ENCODE peak calls at places on chromosomes 13 and 19, in eight cellular contexts. One of them, this sample, is unnamed.

GRCh38 chr19:4566402-4567051 is 7.0 kb upstream of the SEMA6B start:
- DNase-seq in ascending aorta: no peak
- DNase-seq in GM12878: no peak
- DNase-seq in stimulated activated CD4-positive, alpha-beta T cell treated with anti-CD3 and anti-CD28 coated beads, Interleukin-1b, Interleukin-23, amount 100 ng/mL, for 48 hours: no peak
- DNase-seq in breast epithelium: no peak
- DNase-seq in midbrain: no peak
- DNase-seq in amniotic stem cell: no peak
- DNase-seq in HEK293T: no peak
- DNase-seq in this sample: peak

GRCh38 chr19:2524840-2525723 is 49.2 kb downstream of the GADD45B start:
- DNase-seq in ascending aorta: peak
- DNase-seq in GM12878: no peak
- DNase-seq in stimulated activated CD4-positive, alpha-beta T cell treated with anti-CD3 and anti-CD28 coated beads, Interleukin-1b, Interleukin-23, amount 100 ng/mL, for 48 hours: no peak
- DNase-seq in breast epithelium: peak
- DNase-seq in midbrain: no peak
- DNase-seq in amniotic stem cell: no peak
- DNase-seq in HEK293T: no peak
- DNase-seq in this sample: no peak

GRCh38 chr19:38524369-38524768 is 90.9 kb downstream of the RYR1 start:
- DNase-seq in ascending aorta: no peak
- DNase-seq in GM12878: no peak
- DNase-seq in stimulated activated CD4-positive, alpha-beta T cell treated with anti-CD3 and anti-CD28 coated beads, Interleukin-1b, Interleukin-23, amount 100 ng/mL, for 48 hours: no peak
- DNase-seq in breast epithelium: no peak
- DNase-seq in midbrain: no peak
- DNase-seq in amniotic stem cell: no peak
- DNase-seq in HEK293T: no peak
- DNase-seq in this sample: no peak

GRCh38 chr19:29680937-29681336 is 15.7 kb downstream of the PLEKHF1 start:
- DNase-seq in ascending aorta: no peak
- DNase-seq in GM12878: no peak
- DNase-seq in stimulated activated CD4-positive, alpha-beta T cell treated with anti-CD3 and anti-CD28 coated beads, Interleukin-1b, Interleukin-23, amount 100 ng/mL, for 48 hours: no peak
- DNase-seq in breast epithelium: no peak
- DNase-seq in midbrain: no peak
- DNase-seq in amniotic stem cell: no peak
- DNase-seq in HEK293T: no peak
- DNase-seq in this sample: no peak

GRCh38 chr13:113539822-113540221 is 44.7 kb upstream of the TFDP1 start:
- DNase-seq in ascending aorta: no peak
- DNase-seq in GM12878: no peak
- DNase-seq in stimulated activated CD4-positive, alpha-beta T cell treated with anti-CD3 and anti-CD28 coated beads, Interleukin-1b, Interleukin-23, amount 100 ng/mL, for 48 hours: no peak
- DNase-seq in breast epithelium: peak
- DNase-seq in midbrain: no peak
- DNase-seq in amniotic stem cell: no peak
- DNase-seq in HEK293T: no peak
- DNase-seq in this sample: no peak

GRCh38 chr13:75505966-75506365 is 24.0 kb upstream of the TBC1D4 start:
- DNase-seq in ascending aorta: no peak
- DNase-seq in GM12878: no peak
- DNase-seq in stimulated activated CD4-positive, alpha-beta T cell treated with anti-CD3 and anti-CD28 coated beads, Interleukin-1b, Interleukin-23, amount 100 ng/mL, for 48 hours: no peak
- DNase-seq in breast epithelium: no peak
- DNase-seq in midbrain: no peak
- DNase-seq in amniotic stem cell: no peak
- DNase-seq in HEK293T: no peak
- DNase-seq in this sample: no peak

GRCh38 chr19:39795001-39795400 is 16.3 kb downstream of the LEUTX start:
- DNase-seq in ascending aorta: no peak
- DNase-seq in GM12878: peak
- DNase-seq in stimulated activated CD4-positive, alpha-beta T cell treated with anti-CD3 and anti-CD28 coated beads, Interleukin-1b, Interleukin-23, amount 100 ng/mL, for 48 hours: no peak
- DNase-seq in breast epithelium: no peak
- DNase-seq in midbrain: no peak
- DNase-seq in amniotic stem cell: no peak
- DNase-seq in HEK293T: no peak
- DNase-seq in this sample: peak

GRCh38 chr13:45196622-45197021 is 4.2 kb downstream of the KCTD4 start:
- DNase-seq in ascending aorta: no peak
- DNase-seq in GM12878: no peak
- DNase-seq in stimulated activated CD4-positive, alpha-beta T cell treated with anti-CD3 and anti-CD28 coated beads, Interleukin-1b, Interleukin-23, amount 100 ng/mL, for 48 hours: no peak
- DNase-seq in breast epithelium: no peak
- DNase-seq in midbrain: no peak
- DNase-seq in amniotic stem cell: no peak
- DNase-seq in HEK293T: no peak
- DNase-seq in this sample: no peak

GRCh38 chr13:113364933-113365371 is 1.0 kb upstream of the GRTP1 start:
- DNase-seq in ascending aorta: no peak
- DNase-seq in GM12878: no peak
- DNase-seq in stimulated activated CD4-positive, alpha-beta T cell treated with anti-CD3 and anti-CD28 coated beads, Interleukin-1b, Interleukin-23, amount 100 ng/mL, for 48 hours: no peak
- DNase-seq in breast epithelium: no peak
- DNase-seq in midbrain: no peak
- DNase-seq in amniotic stem cell: no peak
- DNase-seq in HEK293T: no peak
- DNase-seq in this sample: no peak

GRCh38 chr13:48542581-48543341 is 9.9 kb upstream of the RCBTB2 start:
- DNase-seq in ascending aorta: no peak
- DNase-seq in GM12878: no peak
- DNase-seq in stimulated activated CD4-positive, alpha-beta T cell treated with anti-CD3 and anti-CD28 coated beads, Interleukin-1b, Interleukin-23, amount 100 ng/mL, for 48 hours: no peak
- DNase-seq in breast epithelium: no peak
- DNase-seq in midbrain: peak
- DNase-seq in amniotic stem cell: no peak
- DNase-seq in HEK293T: no peak
- DNase-seq in this sample: peak

GRCh38 chr19:16736709-16737108 is 17.1 kb downstream of the NWD1 start:
- DNase-seq in ascending aorta: no peak
- DNase-seq in GM12878: no peak
- DNase-seq in stimulated activated CD4-positive, alpha-beta T cell treated with anti-CD3 and anti-CD28 coated beads, Interleukin-1b, Interleukin-23, amount 100 ng/mL, for 48 hours: no peak
- DNase-seq in breast epithelium: no peak
- DNase-seq in midbrain: no peak
- DNase-seq in amniotic stem cell: no peak
- DNase-seq in HEK293T: no peak
- DNase-seq in this sample: peak

GRCh38 chr13:34863360-34864135 is 78.5 kb upstream of the NBEA start:
- DNase-seq in ascending aorta: no peak
- DNase-seq in GM12878: no peak
- DNase-seq in stimulated activated CD4-positive, alpha-beta T cell treated with anti-CD3 and anti-CD28 coated beads, Interleukin-1b, Interleukin-23, amount 100 ng/mL, for 48 hours: no peak
- DNase-seq in breast epithelium: no peak
- DNase-seq in midbrain: no peak
- DNase-seq in amniotic stem cell: peak
- DNase-seq in HEK293T: peak
- DNase-seq in this sample: no peak

GRCh38 chr19:35318679-35319448 is 10.1 kb upstream of the CD22 start:
- DNase-seq in ascending aorta: peak
- DNase-seq in GM12878: no peak
- DNase-seq in stimulated activated CD4-positive, alpha-beta T cell treated with anti-CD3 and anti-CD28 coated beads, Interleukin-1b, Interleukin-23, amount 100 ng/mL, for 48 hours: no peak
- DNase-seq in breast epithelium: peak
- DNase-seq in midbrain: peak
- DNase-seq in amniotic stem cell: no peak
- DNase-seq in HEK293T: no peak
- DNase-seq in this sample: no peak

GRCh38 chr19:46840157-46840942 is 10.3 kb downstream of the AP2S1 start:
- DNase-seq in ascending aorta: no peak
- DNase-seq in GM12878: no peak
- DNase-seq in stimulated activated CD4-positive, alpha-beta T cell treated with anti-CD3 and anti-CD28 coated beads, Interleukin-1b, Interleukin-23, amount 100 ng/mL, for 48 hours: peak
- DNase-seq in breast epithelium: no peak
- DNase-seq in midbrain: peak
- DNase-seq in amniotic stem cell: peak
- DNase-seq in HEK293T: peak
- DNase-seq in this sample: peak

GRCh38 chr13:114196629-114197028 is 17.6 kb downstream of the CFAP97D2 start:
- DNase-seq in ascending aorta: no peak
- DNase-seq in GM12878: no peak
- DNase-seq in stimulated activated CD4-positive, alpha-beta T cell treated with anti-CD3 and anti-CD28 coated beads, Interleukin-1b, Interleukin-23, amount 100 ng/mL, for 48 hours: no peak
- DNase-seq in breast epithelium: no peak
- DNase-seq in midbrain: no peak
- DNase-seq in amniotic stem cell: no peak
- DNase-seq in HEK293T: no peak
- DNase-seq in this sample: no peak

GRCh38 chr19:29308977-29309520 is 96.1 kb upstream of the UQCRFS1 start:
- DNase-seq in ascending aorta: no peak
- DNase-seq in GM12878: no peak
- DNase-seq in stimulated activated CD4-positive, alpha-beta T cell treated with anti-CD3 and anti-CD28 coated beads, Interleukin-1b, Interleukin-23, amount 100 ng/mL, for 48 hours: no peak
- DNase-seq in breast epithelium: no peak
- DNase-seq in midbrain: no peak
- DNase-seq in amniotic stem cell: no peak
- DNase-seq in HEK293T: no peak
- DNase-seq in this sample: no peak

GRCh38 chr13:76715621-76716020 is 170.6 kb downstream of the KCTD12 start:
- DNase-seq in ascending aorta: no peak
- DNase-seq in GM12878: no peak
- DNase-seq in stimulated activated CD4-positive, alpha-beta T cell treated with anti-CD3 and anti-CD28 coated beads, Interleukin-1b, Interleukin-23, amount 100 ng/mL, for 48 hours: no peak
- DNase-seq in breast epithelium: no peak
- DNase-seq in midbrain: no peak
- DNase-seq in amniotic stem cell: no peak
- DNase-seq in HEK293T: no peak
- DNase-seq in this sample: no peak

GRCh38 chr19:18046066-18046718 is 38.2 kb downstream of the ARRDC2 start:
- DNase-seq in ascending aorta: no peak
- DNase-seq in GM12878: no peak
- DNase-seq in stimulated activated CD4-positive, alpha-beta T cell treated with anti-CD3 and anti-CD28 coated beads, Interleukin-1b, Interleukin-23, amount 100 ng/mL, for 48 hours: peak
- DNase-seq in breast epithelium: no peak
- DNase-seq in midbrain: no peak
- DNase-seq in amniotic stem cell: no peak
- DNase-seq in HEK293T: no peak
- DNase-seq in this sample: no peak

GRCh38 chr19:41774515-41774980 is 19.2 kb downstream of the CEACAM6 start:
- DNase-seq in ascending aorta: no peak
- DNase-seq in GM12878: no peak
- DNase-seq in stimulated activated CD4-positive, alpha-beta T cell treated with anti-CD3 and anti-CD28 coated beads, Interleukin-1b, Interleukin-23, amount 100 ng/mL, for 48 hours: peak
- DNase-seq in breast epithelium: no peak
- DNase-seq in midbrain: no peak
- DNase-seq in amniotic stem cell: no peak
- DNase-seq in HEK293T: no peak
- DNase-seq in this sample: no peak

GRCh38 chr13:49497272-49497671 is 1.5 kb downstream of the PHF11 start:
- DNase-seq in ascending aorta: no peak
- DNase-seq in GM12878: no peak
- DNase-seq in stimulated activated CD4-positive, alpha-beta T cell treated with anti-CD3 and anti-CD28 coated beads, Interleukin-1b, Interleukin-23, amount 100 ng/mL, for 48 hours: peak
- DNase-seq in breast epithelium: no peak
- DNase-seq in midbrain: no peak
- DNase-seq in amniotic stem cell: no peak
- DNase-seq in HEK293T: no peak
- DNase-seq in this sample: no peak

GRCh38 chr13:82963466-82963865 is 918.8 kb downstream of the SLITRK1 start:
- DNase-seq in ascending aorta: no peak
- DNase-seq in GM12878: no peak
- DNase-seq in stimulated activated CD4-positive, alpha-beta T cell treated with anti-CD3 and anti-CD28 coated beads, Interleukin-1b, Interleukin-23, amount 100 ng/mL, for 48 hours: no peak
- DNase-seq in breast epithelium: no peak
- DNase-seq in midbrain: no peak
- DNase-seq in amniotic stem cell: no peak
- DNase-seq in HEK293T: no peak
- DNase-seq in this sample: no peak

GRCh38 chr13:75318138-75318833 is 163.7 kb downstream of the TBC1D4 start:
- DNase-seq in ascending aorta: no peak
- DNase-seq in GM12878: no peak
- DNase-seq in stimulated activated CD4-positive, alpha-beta T cell treated with anti-CD3 and anti-CD28 coated beads, Interleukin-1b, Interleukin-23, amount 100 ng/mL, for 48 hours: peak
- DNase-seq in breast epithelium: no peak
- DNase-seq in midbrain: no peak
- DNase-seq in amniotic stem cell: no peak
- DNase-seq in HEK293T: no peak
- DNase-seq in this sample: no peak

GRCh38 chr13:47332149-47332548 is 435.3 kb upstream of the HTR2A start:
- DNase-seq in ascending aorta: no peak
- DNase-seq in GM12878: no peak
- DNase-seq in stimulated activated CD4-positive, alpha-beta T cell treated with anti-CD3 and anti-CD28 coated beads, Interleukin-1b, Interleukin-23, amount 100 ng/mL, for 48 hours: no peak
- DNase-seq in breast epithelium: no peak
- DNase-seq in midbrain: no peak
- DNase-seq in amniotic stem cell: no peak
- DNase-seq in HEK293T: no peak
- DNase-seq in this sample: no peak

GRCh38 chr13:82294226-82294625 is 1588.0 kb downstream of the SLITRK1 start:
- DNase-seq in ascending aorta: no peak
- DNase-seq in GM12878: no peak
- DNase-seq in stimulated activated CD4-positive, alpha-beta T cell treated with anti-CD3 and anti-CD28 coated beads, Interleukin-1b, Interleukin-23, amount 100 ng/mL, for 48 hours: no peak
- DNase-seq in breast epithelium: no peak
- DNase-seq in midbrain: no peak
- DNase-seq in amniotic stem cell: no peak
- DNase-seq in HEK293T: no peak
- DNase-seq in this sample: no peak

GRCh38 chr13:52599037-52599852 is 43.0 kb upstream of the HNRNPA1L2 start:
- DNase-seq in ascending aorta: no peak
- DNase-seq in GM12878: no peak
- DNase-seq in stimulated activated CD4-positive, alpha-beta T cell treated with anti-CD3 and anti-CD28 coated beads, Interleukin-1b, Interleukin-23, amount 100 ng/mL, for 48 hours: no peak
- DNase-seq in breast epithelium: no peak
- DNase-seq in midbrain: peak
- DNase-seq in amniotic stem cell: no peak
- DNase-seq in HEK293T: peak
- DNase-seq in this sample: no peak

GRCh38 chr19:16295071-16295470 is 29.6 kb upstream of the KLF2 start:
- DNase-seq in ascending aorta: no peak
- DNase-seq in GM12878: no peak
- DNase-seq in stimulated activated CD4-positive, alpha-beta T cell treated with anti-CD3 and anti-CD28 coated beads, Interleukin-1b, Interleukin-23, amount 100 ng/mL, for 48 hours: no peak
- DNase-seq in breast epithelium: no peak
- DNase-seq in midbrain: no peak
- DNase-seq in amniotic stem cell: no peak
- DNase-seq in HEK293T: no peak
- DNase-seq in this sample: no peak

GRCh38 chr19:31784631-31785237 is 435.5 kb upstream of the TSHZ3 start:
- DNase-seq in ascending aorta: no peak
- DNase-seq in GM12878: no peak
- DNase-seq in stimulated activated CD4-positive, alpha-beta T cell treated with anti-CD3 and anti-CD28 coated beads, Interleukin-1b, Interleukin-23, amount 100 ng/mL, for 48 hours: no peak
- DNase-seq in breast epithelium: no peak
- DNase-seq in midbrain: no peak
- DNase-seq in amniotic stem cell: no peak
- DNase-seq in HEK293T: no peak
- DNase-seq in this sample: no peak

GRCh38 chr13:52852444-52852843 is 4.0 kb upstream of the PCDH8 start:
- DNase-seq in ascending aorta: no peak
- DNase-seq in GM12878: no peak
- DNase-seq in stimulated activated CD4-positive, alpha-beta T cell treated with anti-CD3 and anti-CD28 coated beads, Interleukin-1b, Interleukin-23, amount 100 ng/mL, for 48 hours: no peak
- DNase-seq in breast epithelium: no peak
- DNase-seq in midbrain: no peak
- DNase-seq in amniotic stem cell: no peak
- DNase-seq in HEK293T: no peak
- DNase-seq in this sample: no peak

GRCh38 chr19:33462112-33462726 is 59.4 kb downstream of the PEPD start:
- DNase-seq in ascending aorta: no peak
- DNase-seq in GM12878: no peak
- DNase-seq in stimulated activated CD4-positive, alpha-beta T cell treated with anti-CD3 and anti-CD28 coated beads, Interleukin-1b, Interleukin-23, amount 100 ng/mL, for 48 hours: no peak
- DNase-seq in breast epithelium: peak
- DNase-seq in midbrain: no peak
- DNase-seq in amniotic stem cell: no peak
- DNase-seq in HEK293T: peak
- DNase-seq in this sample: no peak

GRCh38 chr19:38388310-38389100 is at the start of gene SPRED3:
- DNase-seq in ascending aorta: no peak
- DNase-seq in GM12878: no peak
- DNase-seq in stimulated activated CD4-positive, alpha-beta T cell treated with anti-CD3 and anti-CD28 coated beads, Interleukin-1b, Interleukin-23, amount 100 ng/mL, for 48 hours: no peak
- DNase-seq in breast epithelium: no peak
- DNase-seq in midbrain: no peak
- DNase-seq in amniotic stem cell: no peak
- DNase-seq in HEK293T: peak
- DNase-seq in this sample: no peak

GRCh38 chr19:33647146-33647545 is 25.4 kb downstream of the CHST8 start:
- DNase-seq in ascending aorta: no peak
- DNase-seq in GM12878: no peak
- DNase-seq in stimulated activated CD4-positive, alpha-beta T cell treated with anti-CD3 and anti-CD28 coated beads, Interleukin-1b, Interleukin-23, amount 100 ng/mL, for 48 hours: no peak
- DNase-seq in breast epithelium: no peak
- DNase-seq in midbrain: no peak
- DNase-seq in amniotic stem cell: no peak
- DNase-seq in HEK293T: no peak
- DNase-seq in this sample: no peak